ENCODE peak calls at places on chromosomes 7 and 10, in four cellular contexts. E is HEK293T, C is HepG2, P is WTC11. R is an unnamed sample.
A peak's percentile ranks its signal among the peaks of the same experiment; 100 is the strongest.

GRCh38 chr10:124732931-124733536 is 11.1 kb downstream of the FAM53B start:
- DNase-seq in P (no peak), C (no peak), E (no peak), R (no peak)

GRCh38 chr7:140534743-140535142 is 55.4 kb upstream of the MKRN1 start:
- DNase-seq in P (no peak), E (no peak), C (no peak), R (no peak)

GRCh38 chr10:21527634-21528451 is 2.4 kb upstream of the SKIDA1 start:
- DNase-seq in E (no peak), P (no peak), C (no peak), R (no peak)

GRCh38 chr7:137296551-137296950 is 47.0 kb downstream of the PTN start:
- DNase-seq in E (no peak), C (no peak), P (no peak), R (no peak)

GRCh38 chr7:43112088-43112940 is at the start of gene HECW1:
- DNase-seq in E (peak; percentile 29), C (no peak), P (peak; percentile 53), R (no peak)

GRCh38 chr10:80265740-80266512 is 23.5 kb downstream of the MAT1A start:
- DNase-seq in C (no peak), P (peak; percentile 28), E (no peak), R (no peak)

GRCh38 chr7:150716939-150717338 is 526 bp downstream of the GIMAP1 start:
- DNase-seq in E (no peak), P (no peak), C (no peak), R (no peak)

GRCh38 chr10:96919785-96920425 is 87.8 kb downstream of the LCOR start:
- DNase-seq in C (no peak), P (no peak), E (no peak), R (no peak)

GRCh38 chr7:153152786-153153185 is 393.2 kb downstream of the ACTR3B start:
- DNase-seq in C (no peak), P (no peak), E (no peak), R (no peak)

GRCh38 chr10:75127481-75127880 is 16.0 kb downstream of the SAMD8 start:
- DNase-seq in P (no peak), C (no peak), E (no peak), R (no peak)

GRCh38 chr10:117218654-117219053 is 21.4 kb downstream of the KCNK18 start:
- DNase-seq in E (no peak), P (no peak), C (no peak), R (no peak)

GRCh38 chr7:148535227-148535626 is 55.3 kb upstream of the C7orf33 start:
- DNase-seq in P (no peak), C (no peak), E (peak; percentile 61), R (peak; percentile 28)

GRCh38 chr10:51707821-51708424 is 8.5 kb upstream of the CSTF2T start:
- DNase-seq in P (no peak), E (no peak), C (no peak), R (no peak)

GRCh38 chr10:99276848-99277486 is 41.3 kb upstream of the HPSE2 start:
- DNase-seq in E (peak; percentile 35), C (peak; percentile 17), P (no peak), R (peak; percentile 4)

GRCh38 chr7:94008537-94008936 is 4.4 kb upstream of the BET1 start:
- DNase-seq in C (no peak), E (no peak), P (no peak), R (no peak)
- TF ChIP-seq ELF4 in C (no peak), E (no peak), P (no peak), R (no peak)

DNA sequence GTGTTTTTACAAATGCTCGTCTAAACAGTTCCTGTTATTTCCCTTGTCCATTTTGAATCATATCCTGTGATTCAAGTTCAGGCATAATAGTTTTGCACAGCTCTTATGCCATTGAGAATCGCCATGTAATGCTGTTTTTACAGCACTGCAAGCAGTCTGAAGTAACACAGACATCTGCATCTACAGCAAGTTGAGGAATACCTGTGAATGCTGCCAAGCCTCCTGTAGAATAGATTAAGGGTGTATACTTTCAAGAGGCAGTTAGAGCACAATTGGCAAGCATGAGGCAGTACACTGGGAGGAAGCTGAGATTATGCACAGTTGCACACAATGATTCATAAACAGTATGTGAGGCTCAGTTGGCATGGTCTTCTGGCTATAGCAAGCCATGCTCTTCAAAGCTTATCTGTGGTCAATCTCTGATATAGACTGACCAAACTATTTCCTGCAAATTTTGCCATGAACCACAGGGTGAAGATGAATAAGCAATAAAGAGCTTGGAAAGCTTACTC is 121.9 kb upstream of the AKR1E2 start:
- DNase-seq in C (no peak), P (no peak), E (no peak), R (no peak)
- TF ChIP-seq ELF4 in C (no peak), P (no peak), E (no peak), R (no peak)

DNA sequence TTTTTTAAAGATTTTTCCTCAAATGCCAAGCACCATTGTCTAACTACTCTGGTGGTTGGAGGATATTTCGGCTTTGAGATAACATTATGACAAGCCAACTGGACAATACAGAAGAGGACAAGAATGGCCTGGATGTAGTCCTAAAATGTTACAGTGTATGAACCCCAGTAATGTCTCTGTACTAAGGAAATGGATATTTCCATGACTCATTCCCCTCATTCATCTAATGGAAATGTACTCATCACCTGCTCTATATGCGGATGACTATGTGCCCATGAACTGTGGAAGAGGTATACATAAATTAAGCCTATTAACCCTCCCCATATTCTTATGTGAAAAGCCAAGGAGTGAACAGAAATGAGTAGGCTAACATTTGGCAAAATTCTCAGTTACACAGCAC is 207.9 kb downstream of the CACNA2D1 start:
- DNase-seq in E (no peak), P (no peak), C (no peak), R (no peak)
- TF ChIP-seq ELF4 in E (no peak), P (no peak), C (no peak), R (no peak)

GRCh38 chr10:32112055-32112454 is 55.8 kb upstream of the KIF5B start:
- DNase-seq in P (no peak), E (no peak), C (peak; percentile 50), R (no peak)
- TF ChIP-seq ELF4 in P (no peak), E (no peak), C (no peak), R (no peak)

GRCh38 chr10:115514895-115515294 is 421.7 kb downstream of the ATRNL1 start:
- DNase-seq in E (no peak), P (no peak), C (no peak), R (no peak)
- TF ChIP-seq ELF4 in E (no peak), P (no peak), C (no peak), R (no peak)

GRCh38 chr7:74360008-74360407 is 70.8 kb downstream of the CLIP2 start:
- DNase-seq in C (no peak), E (no peak), P (no peak), R (no peak)
- TF ChIP-seq ELF4 in C (no peak), E (no peak), P (no peak), R (no peak)

DNA sequence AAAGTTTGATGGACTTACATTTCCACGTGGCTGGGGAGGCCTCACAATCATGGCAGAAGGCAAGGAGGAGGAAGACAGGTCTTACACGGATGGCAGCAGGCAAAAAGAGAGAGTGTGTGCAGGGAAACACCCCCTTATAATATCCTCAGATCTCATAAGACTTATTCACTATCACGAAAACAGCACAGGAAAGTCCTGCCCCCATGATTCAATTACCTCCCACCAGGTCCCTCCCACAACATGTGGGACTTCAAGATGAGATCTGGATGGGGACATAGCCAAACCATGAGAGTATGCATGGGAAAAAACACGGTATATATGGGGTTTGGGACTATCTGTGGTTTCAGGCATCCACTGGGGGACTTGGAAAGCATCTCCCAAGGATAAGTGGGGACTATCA is 78.0 kb downstream of the PLXNA4 start:
- DNase-seq in C (no peak), P (no peak), E (no peak), R (no peak)
- TF ChIP-seq ELF4 in C (no peak), P (no peak), E (no peak), R (no peak)